ENCODE peak calls at places on chromosomes 11 and 22, in five cellular contexts. U is mucosa of descending colon, B is RWPE1, E is HFF-Myc, F is GM13976. Y is an unnamed sample.

GRCh38 chr11:44936951-44937543 is 13.6 kb downstream of the TP53I11 start:
- DNase-seq in E (no peak), B (no peak), U (no peak), F (no peak), Y (no peak)

GRCh38 chr11:6735306-6735705 is 36.5 kb downstream of the OR2AG2 start:
- DNase-seq in F (no peak), U (no peak), E (peak; percentile 25), B (peak; percentile 14), Y (peak; percentile 27)

GRCh38 chr11:19345519-19345847 is 104.7 kb upstream of the E2F8 start:
- DNase-seq in U (no peak), F (no peak), E (no peak), B (no peak), Y (no peak)

GRCh38 chr11:1870721-1871466 is 18.0 kb downstream of the LSP1 start:
- DNase-seq in B (no peak), E (no peak), F (no peak), U (no peak), Y (no peak)

GRCh38 chr11:119366690-119367620 is 14.5 kb downstream of the USP2 start:
- DNase-seq in U (no peak), B (no peak), F (no peak), E (no peak), Y (no peak)

GRCh38 chr11:119897046-119897440 is 168.0 kb upstream of the NECTIN1 start:
- DNase-seq in U (no peak), F (no peak), E (no peak), B (no peak), Y (no peak)

GRCh38 chr11:12377824-12378593 is 638 bp downstream of the PARVA start:
- DNase-seq in U (peak; percentile 88), F (no peak), B (peak; percentile 69), E (peak; percentile 56), Y (peak; percentile 76)

GRCh38 chr11:114026355-114026754 is 33.2 kb upstream of the ZBTB16 start:
- DNase-seq in U (no peak), E (no peak), F (no peak), B (no peak), Y (peak; percentile 9)

GRCh38 chr11:47571012-47571729 is 5.8 kb downstream of the PTPMT1 start:
- DNase-seq in B (no peak), U (no peak), F (no peak), E (no peak), Y (no peak)

GRCh38 chr22:34036936-34037335 is 116.7 kb upstream of the LARGE1 start:
- DNase-seq in B (no peak), U (no peak), E (no peak), F (no peak), Y (no peak)

GRCh38 chr11:574632-575323 is 1.5 kb upstream of the PHRF1 start:
- DNase-seq in U (no peak), E (no peak), F (no peak), B (no peak), Y (no peak)

GRCh38 chr11:123163621-123164020 is 31.4 kb downstream of the CLMP start:
- DNase-seq in F (no peak), E (no peak), U (no peak), B (no peak), Y (no peak)

GRCh38 chr11:130103296-130103814 is 33.7 kb downstream of the APLP2 start:
- DNase-seq in U (no peak), B (peak; percentile 26), F (no peak), E (peak; percentile 99), Y (peak; percentile 64)

GRCh38 chr22:43446037-43446803 is 34.4 kb downstream of the MPPED1 start:
- DNase-seq in F (no peak), B (no peak), U (no peak), E (no peak), Y (peak; percentile 52)

GRCh38 chr11:112795142-112795815 is 165.9 kb upstream of the NCAM1 start:
- DNase-seq in B (peak; percentile 70), U (peak; percentile 50), E (no peak), F (peak; percentile 66), Y (peak; percentile 42)

GRCh38 chr22:19396934-19397728 is 34.4 kb downstream of the HIRA start:
- DNase-seq in B (no peak), F (no peak), E (no peak), U (no peak), Y (no peak)

GRCh38 chr11:111359223-111360149 is 19.6 kb downstream of the POU2AF1 start:
- DNase-seq in E (no peak), U (no peak), F (no peak), B (no peak), Y (peak; percentile 49)

GRCh38 chr11:30314625-30315024 is 8.3 kb upstream of the ARL14EP start:
- DNase-seq in U (no peak), B (no peak), F (no peak), E (no peak), Y (peak; percentile 21)

GRCh38 chr11:66126064-66126463 is 56.0 kb downstream of the PACS1 start:
- DNase-seq in U (no peak), F (no peak), E (no peak), B (peak; percentile 16), Y (peak; percentile 85)

GRCh38 chr11:36091256-36091811 is 147.5 kb downstream of the LDLRAD3 start:
- DNase-seq in F (no peak), U (no peak), B (no peak), E (no peak), Y (no peak)

GRCh38 chr11:75499423-75500305 is 26.1 kb downstream of the GDPD5 start:
- DNase-seq in U (peak; percentile 38), B (peak; percentile 89), E (peak; percentile 90), F (no peak), Y (peak; percentile 66)

GRCh38 chr11:90364527-90364926 is 141.7 kb upstream of the CHORDC1 start:
- DNase-seq in E (no peak), F (no peak), B (no peak), U (no peak), Y (peak; percentile 54)

GRCh38 chr11:57645716-57646085 is 4.0 kb downstream of the YPEL4 start:
- DNase-seq in F (no peak), E (no peak), U (no peak), B (no peak), Y (no peak)

GRCh38 chr11:57646221-57646620 is 3.5 kb downstream of the YPEL4 start:
- DNase-seq in F (no peak), B (no peak), E (no peak), U (no peak), Y (no peak)

GRCh38 chr11:57644748-57645715 is 4.7 kb downstream of the YPEL4 start:
- DNase-seq in E (no peak), B (peak; percentile 75), U (peak; percentile 93), F (peak; percentile 85), Y (peak; percentile 56)

GRCh38 chr11:57641426-57641825 is 8.3 kb downstream of the YPEL4 start:
- DNase-seq in U (no peak), B (peak; percentile 61), F (peak; percentile 71), E (no peak), Y (peak; percentile 60)

DNA sequence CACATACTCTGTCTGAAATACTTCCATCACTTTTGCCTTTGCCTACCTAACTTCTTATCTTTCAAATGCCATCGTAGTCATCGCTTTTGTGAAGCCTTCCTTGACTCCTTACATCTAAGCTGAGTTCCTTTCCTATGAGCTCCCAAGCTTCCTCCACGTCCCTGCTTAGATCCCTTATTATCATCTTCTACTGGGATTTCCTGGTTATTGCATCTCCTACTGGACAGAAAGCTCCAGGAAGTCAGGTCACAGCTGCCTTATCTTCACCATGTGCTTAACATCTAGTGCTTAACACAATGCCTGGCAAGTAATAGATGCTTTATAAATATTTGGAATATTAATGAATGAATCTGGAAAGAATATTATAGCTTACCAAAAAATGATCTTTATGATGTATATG is 5.9 kb downstream of the YPEL4 start:
- DNase-seq in B (no peak), F (no peak), E (no peak), U (no peak), Y (no peak)
- TF ChIP-seq CTCF in B (no peak), F (no peak), E (peak; percentile 10), U (no peak), Y (no peak)

DNA sequence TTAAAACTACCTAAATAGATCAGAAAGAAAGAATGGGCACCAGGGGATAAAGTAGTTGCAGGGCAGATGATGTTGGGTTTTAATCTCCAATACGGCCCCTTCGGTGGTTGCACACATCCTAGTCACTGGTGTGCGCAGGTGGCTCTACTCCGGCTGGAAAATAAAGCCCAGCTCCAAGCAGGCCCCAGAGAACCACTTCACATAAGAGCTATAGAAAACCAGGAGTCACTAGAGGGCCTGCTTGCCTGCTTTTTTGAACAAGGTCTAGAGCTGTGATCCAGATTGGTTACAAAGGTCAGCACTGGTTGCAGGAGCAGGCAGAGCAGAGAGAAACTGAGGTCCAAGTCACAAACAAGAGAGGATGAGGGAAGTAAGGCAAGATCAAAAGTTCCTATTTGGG is 41.5 kb upstream of the MS4A8 start:
- DNase-seq in E (no peak), B (no peak), F (no peak), U (peak; percentile 65), Y (no peak)
- TF ChIP-seq CTCF in E (no peak), B (no peak), F (no peak), U (no peak), Y (no peak)

GRCh38 chr11:17831883-17832282 is 97.3 kb downstream of the KCNC1 start:
- DNase-seq in F (no peak), U (no peak), E (no peak), B (no peak), Y (no peak)

GRCh38 chr11:17828311-17828751 is 93.8 kb downstream of the KCNC1 start:
- DNase-seq in B (no peak), F (no peak), U (peak; percentile 39), E (no peak), Y (no peak)

GRCh38 chr11:17831228-17831627 is 96.6 kb downstream of the KCNC1 start:
- DNase-seq in F (no peak), E (no peak), B (no peak), U (no peak), Y (no peak)

GRCh38 chr11:17822021-17822781 is 87.6 kb downstream of the KCNC1 start:
- DNase-seq in U (no peak), E (no peak), B (no peak), F (no peak), Y (peak; percentile 32)

GRCh38 chr11:17827006-17827405 is 92.4 kb downstream of the KCNC1 start:
- DNase-seq in U (no peak), F (no peak), B (peak; percentile 22), E (no peak), Y (peak; percentile 48)
- TF ChIP-seq CTCF in U (no peak), F (no peak), B (peak; percentile 9), E (peak; percentile 22), Y (peak; percentile 42)

GRCh38 chr22:37951305-37951704 is 2.1 kb downstream of the C22orf23 start:
- DNase-seq in B (no peak), E (no peak), F (no peak), U (no peak), Y (peak; percentile 32)
- TF ChIP-seq CTCF in B (no peak), E (no peak), F (no peak), U (no peak), Y (no peak)

Y was measured in bronchial epithelial cell.